ENCODE peak calls at places on chromosome 20, in nine cellular contexts. One of them, this sample, is unnamed.

GRCh38 chr20:50774515-50774914 is 20.3 kb upstream of the BCAS4 start:
- DNase-seq in body of pancreas: no peak
- DNase-seq in fibroblast of the aortic adventitia: no peak
- DNase-seq in T-helper 17 cell: no peak
- DNase-seq in NCI-H1694: no peak
- DNase-seq in uterus: no peak
- DNase-seq in KG1: no peak
- DNase-seq in CD8-positive, alpha-beta memory T cell: no peak
- DNase-seq in NCI-H1092 treated with DMSO at 0.1 percent for 48 hours: no peak
- DNase-seq in this sample: no peak

GRCh38 chr20:56690531-56691175 is 61.5 kb downstream of the TFAP2C start:
- DNase-seq in body of pancreas: no peak
- DNase-seq in fibroblast of the aortic adventitia: no peak
- DNase-seq in T-helper 17 cell: no peak
- DNase-seq in NCI-H1694: no peak
- DNase-seq in uterus: no peak
- DNase-seq in KG1: no peak
- DNase-seq in CD8-positive, alpha-beta memory T cell: no peak
- DNase-seq in NCI-H1092 treated with DMSO at 0.1 percent for 48 hours: no peak
- DNase-seq in this sample: peak

GRCh38 chr20:19026901-19027644 is 185.4 kb upstream of the SLC24A3 start:
- DNase-seq in body of pancreas: no peak
- DNase-seq in fibroblast of the aortic adventitia: no peak
- DNase-seq in T-helper 17 cell: no peak
- DNase-seq in NCI-H1694: no peak
- DNase-seq in uterus: no peak
- DNase-seq in KG1: no peak
- DNase-seq in CD8-positive, alpha-beta memory T cell: no peak
- DNase-seq in NCI-H1092 treated with DMSO at 0.1 percent for 48 hours: no peak
- DNase-seq in this sample: no peak

GRCh38 chr20:21286775-21287174 is 16.4 kb upstream of the XRN2 start:
- DNase-seq in body of pancreas: no peak
- DNase-seq in fibroblast of the aortic adventitia: no peak
- DNase-seq in T-helper 17 cell: no peak
- DNase-seq in NCI-H1694: no peak
- DNase-seq in uterus: no peak
- DNase-seq in KG1: no peak
- DNase-seq in CD8-positive, alpha-beta memory T cell: no peak
- DNase-seq in NCI-H1092 treated with DMSO at 0.1 percent for 48 hours: no peak
- DNase-seq in this sample: no peak

GRCh38 chr20:23874747-23875146 is 4.8 kb downstream of the CST5 start:
- DNase-seq in body of pancreas: no peak
- DNase-seq in fibroblast of the aortic adventitia: no peak
- DNase-seq in T-helper 17 cell: no peak
- DNase-seq in NCI-H1694: no peak
- DNase-seq in uterus: no peak
- DNase-seq in KG1: no peak
- DNase-seq in CD8-positive, alpha-beta memory T cell: no peak
- DNase-seq in NCI-H1092 treated with DMSO at 0.1 percent for 48 hours: no peak
- DNase-seq in this sample: no peak

GRCh38 chr20:34222208-34222607 is 19.0 kb upstream of the ASIP start:
- DNase-seq in body of pancreas: no peak
- DNase-seq in fibroblast of the aortic adventitia: peak
- DNase-seq in T-helper 17 cell: no peak
- DNase-seq in NCI-H1694: no peak
- DNase-seq in uterus: peak
- DNase-seq in KG1: no peak
- DNase-seq in CD8-positive, alpha-beta memory T cell: no peak
- DNase-seq in NCI-H1092 treated with DMSO at 0.1 percent for 48 hours: no peak
- DNase-seq in this sample: no peak

GRCh38 chr20:5835234-5835845 is 85.1 kb downstream of the SHLD1 start:
- DNase-seq in body of pancreas: peak
- DNase-seq in fibroblast of the aortic adventitia: peak
- DNase-seq in T-helper 17 cell: peak
- DNase-seq in NCI-H1694: peak
- DNase-seq in uterus: no peak
- DNase-seq in KG1: no peak
- DNase-seq in CD8-positive, alpha-beta memory T cell: no peak
- DNase-seq in NCI-H1092 treated with DMSO at 0.1 percent for 48 hours: peak
- DNase-seq in this sample: peak

GRCh38 chr20:57702091-57702490 is 7.7 kb downstream of the PMEPA1 start:
- DNase-seq in body of pancreas: no peak
- DNase-seq in fibroblast of the aortic adventitia: no peak
- DNase-seq in T-helper 17 cell: no peak
- DNase-seq in NCI-H1694: no peak
- DNase-seq in uterus: no peak
- DNase-seq in KG1: no peak
- DNase-seq in CD8-positive, alpha-beta memory T cell: no peak
- DNase-seq in NCI-H1092 treated with DMSO at 0.1 percent for 48 hours: no peak
- DNase-seq in this sample: no peak

GRCh38 chr20:29313481-29313880 is 1944.0 kb upstream of the DEFB115 start:
- DNase-seq in body of pancreas: no peak
- DNase-seq in fibroblast of the aortic adventitia: no peak
- DNase-seq in T-helper 17 cell: no peak
- DNase-seq in NCI-H1694: no peak
- DNase-seq in uterus: no peak
- DNase-seq in KG1: no peak
- DNase-seq in CD8-positive, alpha-beta memory T cell: no peak
- DNase-seq in NCI-H1092 treated with DMSO at 0.1 percent for 48 hours: no peak
- DNase-seq in this sample: no peak

GRCh38 chr20:18284805-18285533 is 3.4 kb upstream of the ZNF133 start:
- DNase-seq in body of pancreas: no peak
- DNase-seq in fibroblast of the aortic adventitia: peak
- DNase-seq in T-helper 17 cell: no peak
- DNase-seq in NCI-H1694: no peak
- DNase-seq in uterus: no peak
- DNase-seq in KG1: no peak
- DNase-seq in CD8-positive, alpha-beta memory T cell: no peak
- DNase-seq in NCI-H1092 treated with DMSO at 0.1 percent for 48 hours: no peak
- DNase-seq in this sample: no peak

GRCh38 chr20:59110607-59111006 is 53.0 kb upstream of the ZNF831 start:
- DNase-seq in body of pancreas: no peak
- DNase-seq in fibroblast of the aortic adventitia: no peak
- DNase-seq in T-helper 17 cell: no peak
- DNase-seq in NCI-H1694: no peak
- DNase-seq in uterus: no peak
- DNase-seq in KG1: no peak
- DNase-seq in CD8-positive, alpha-beta memory T cell: no peak
- DNase-seq in NCI-H1092 treated with DMSO at 0.1 percent for 48 hours: no peak
- DNase-seq in this sample: no peak